ENCODE peak calls at places on chromosome 15, in seven cellular contexts. P, E, A, N, S, M and D are unnamed samples.

GRCh38 chr15:92848852-92849598 is 51.1 kb upstream of the CHD2 start:
- DNase-seq in P (peak; percentile 69), E (no peak), A (no peak), N (peak; percentile 38), S (peak; percentile 43), M (peak; percentile 47), D (no peak)

GRCh38 chr15:25860885-25861866 is 2.0 kb downstream of the ATP10A start:
- DNase-seq in P (no peak), E (no peak), A (no peak), N (no peak), S (no peak), M (no peak), D (no peak)

GRCh38 chr15:79524531-79524930 is 92.4 kb downstream of the MINAR1 start:
- DNase-seq in P (no peak), E (no peak), A (no peak), N (no peak), S (no peak), M (no peak), D (no peak)

GRCh38 chr15:68503791-68504720 is 72.1 kb upstream of the ITGA11 start:
- DNase-seq in P (peak; percentile 66), E (no peak), A (no peak), N (peak; percentile 47), S (no peak), M (no peak), D (no peak)

GRCh38 chr15:26628879-26629529 is 143.9 kb downstream of the GABRB3 start:
- DNase-seq in P (no peak), E (peak; percentile 80), A (peak; percentile 36), N (no peak), S (peak; percentile 86), M (peak; percentile 4), D (no peak)

GRCh38 chr15:93235926-93236781 is 147.1 kb upstream of the RGMA start:
- DNase-seq in P (peak; percentile 84), E (peak; percentile 59), A (peak; percentile 85), N (no peak), S (no peak), M (no peak), D (no peak)

GRCh38 chr15:91926871-91927270 is 73.4 kb downstream of the SLCO3A1 start:
- DNase-seq in P (no peak), E (no peak), A (no peak), N (peak; percentile 66), S (no peak), M (no peak), D (no peak)

GRCh38 chr15:69704229-69704628 is 251.6 kb downstream of the RPLP1 start:
- DNase-seq in P (no peak), E (no peak), A (no peak), N (peak; percentile 37), S (no peak), M (no peak), D (no peak)

GRCh38 chr15:69498282-69498681 is 45.7 kb downstream of the RPLP1 start:
- DNase-seq in P (no peak), E (no peak), A (no peak), N (no peak), S (no peak), M (no peak), D (no peak)

GRCh38 chr15:23565395-23566069 is at the start of gene MKRN3:
- DNase-seq in P (no peak), E (no peak), A (no peak), N (peak; percentile 59), S (peak; percentile 83), M (peak; percentile 78), D (no peak)

GRCh38 chr15:62739082-62739481 is 303.5 kb upstream of the TPM1 start:
- DNase-seq in P (no peak), E (no peak), A (no peak), N (peak; percentile 72), S (no peak), M (peak; percentile 26), D (no peak)

GRCh38 chr15:82556315-82557035 is 16.2 kb upstream of the RPS17 start:
- DNase-seq in P (no peak), E (no peak), A (no peak), N (no peak), S (no peak), M (no peak), D (no peak)

GRCh38 chr15:69755571-69756310 is 303.1 kb downstream of the RPLP1 start:
- DNase-seq in P (no peak), E (peak; percentile 65), A (no peak), N (peak; percentile 58), S (no peak), M (no peak), D (peak; percentile 85)

GRCh38 chr15:66251790-66252355 is 1.7 kb downstream of the MEGF11 start:
- DNase-seq in P (no peak), E (no peak), A (no peak), N (no peak), S (no peak), M (no peak), D (no peak)

GRCh38 chr15:39479916-39480315 is 101.0 kb upstream of the THBS1 start:
- DNase-seq in P (no peak), E (no peak), A (no peak), N (peak; percentile 69), S (no peak), M (no peak), D (no peak)

GRCh38 chr15:80850941-80851451 is 71.8 kb downstream of the CEMIP start:
- DNase-seq in P (no peak), E (no peak), A (no peak), N (no peak), S (no peak), M (no peak), D (peak; percentile 95)

GRCh38 chr15:49145651-49146609 is 9.5 kb downstream of the COPS2 start:
- DNase-seq in P (no peak), E (no peak), A (no peak), N (peak; percentile 85), S (no peak), M (peak; percentile 63), D (no peak)

GRCh38 chr15:36808401-36809160 is 229.2 kb downstream of the CDIN1 start:
- DNase-seq in P (no peak), E (no peak), A (no peak), N (no peak), S (no peak), M (no peak), D (no peak)

GRCh38 chr15:48577495-48577894 is 68.0 kb downstream of the FBN1 start:
- DNase-seq in P (no peak), E (no peak), A (no peak), N (peak; percentile 77), S (no peak), M (no peak), D (no peak)

GRCh38 chr15:98899266-98900021 is 108.1 kb downstream of the PGPEP1L start:
- DNase-seq in P (no peak), E (no peak), A (no peak), N (no peak), S (no peak), M (no peak), D (no peak)

GRCh38 chr15:68821190-68821897 is 649 bp upstream of the ANP32A start:
- DNase-seq in P (peak; percentile 88), E (no peak), A (no peak), N (no peak), S (peak; percentile 84), M (no peak), D (no peak)

DNA sequence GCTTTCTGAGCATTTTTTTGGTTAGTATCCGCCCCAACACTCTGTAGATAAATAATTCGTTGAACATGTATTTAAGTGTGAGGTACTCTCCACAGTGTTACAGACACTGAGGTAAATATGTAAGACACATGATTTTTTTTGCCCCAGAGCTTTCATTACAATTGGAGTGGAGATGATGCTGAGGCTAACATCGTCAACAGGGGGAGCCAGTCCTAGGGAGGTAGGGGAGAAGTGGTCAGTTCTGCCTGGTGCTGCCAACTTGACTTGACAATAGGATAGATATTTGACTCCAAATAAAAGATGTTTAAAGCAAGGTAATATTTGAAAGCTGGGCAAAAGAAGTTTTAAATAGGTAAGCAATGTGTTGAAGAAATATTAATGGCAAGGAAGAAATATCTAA is 295.7 kb downstream of the UNC13C start:
- DNase-seq in P (no peak), E (no peak), A (no peak), N (no peak), S (no peak), M (no peak), D (no peak)
- TF ChIP-seq CTCF in P (no peak), E (no peak), A (no peak), N (no peak), S (no peak), M (no peak), D (peak; percentile 69)

GRCh38 chr15:89814112-89814742 is 425 bp downstream of the ANPEP start:
- DNase-seq in P (no peak), E (peak; percentile 53), A (no peak), N (no peak), S (no peak), M (no peak), D (no peak)

GRCh38 chr15:89812847-89813320 is 1.8 kb downstream of the ANPEP start:
- DNase-seq in P (no peak), E (peak; percentile 46), A (no peak), N (no peak), S (no peak), M (no peak), D (no peak)

GRCh38 chr15:89812126-89812846 is 2.4 kb downstream of the ANPEP start:
- DNase-seq in P (peak; percentile 95), E (peak; percentile 83), A (peak; percentile 66), N (peak; percentile 74), S (no peak), M (no peak), D (no peak)

GRCh38 chr15:89815769-89816168 is 1.1 kb upstream of the ANPEP start:
- DNase-seq in P (no peak), E (no peak), A (no peak), N (no peak), S (no peak), M (no peak), D (no peak)

DNA sequence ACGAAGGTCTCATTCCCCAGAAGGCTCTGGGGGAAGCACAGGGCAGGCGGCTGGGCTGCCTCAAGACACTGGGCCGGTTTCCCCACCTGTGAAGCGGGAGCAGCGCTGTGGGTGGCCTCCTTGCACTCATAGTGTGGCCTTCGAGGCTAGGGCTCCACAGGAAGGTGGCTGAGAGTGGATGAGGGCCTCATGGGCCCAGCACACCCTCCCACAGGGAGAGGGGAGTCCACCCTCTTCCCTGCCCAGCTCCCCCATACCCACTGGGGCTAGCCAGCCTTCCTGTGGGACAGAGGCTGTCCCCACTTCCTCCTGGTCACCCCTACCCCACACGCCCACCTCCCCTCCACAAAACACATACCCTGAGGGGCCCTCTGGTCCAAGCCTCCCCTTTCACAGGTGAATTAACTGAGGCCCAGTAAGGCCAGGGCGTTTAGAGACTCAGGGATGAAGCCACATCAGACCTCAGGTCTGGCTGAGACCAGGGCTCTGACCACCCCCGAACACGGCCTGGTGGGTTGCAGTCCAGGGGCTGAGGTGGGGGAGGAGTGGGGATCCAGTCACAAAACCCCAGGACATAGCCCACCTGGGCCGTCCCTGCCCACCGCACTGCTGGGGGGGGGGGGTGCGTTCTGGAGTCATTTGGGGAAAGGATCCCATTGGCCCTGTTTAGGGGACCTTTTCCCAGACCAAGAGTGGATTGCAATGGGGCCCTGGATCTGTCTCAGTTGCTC is 1.1 kb downstream of the ANPEP start:
- DNase-seq in P (no peak), E (peak; percentile 51), A (no peak), N (no peak), S (no peak), M (no peak), D (no peak)
- H3K4me3 ChIP-seq in P (peak overlapping the region; percentile 56), E (no peak overlapping the region), A (peak overlapping the region; percentile 60), N (peak overlapping the region; percentile 95), S (no peak overlapping the region), M (peak overlapping the region; percentile 87), D (peak overlapping the region; percentile 94)

GRCh38 chr15:88256261-88257230 is at the start of gene NTRK3:
- DNase-seq in P (no peak), E (no peak), A (no peak), N (no peak), S (no peak), M (no peak), D (no peak)
- TF ChIP-seq CTCF in P (no peak), E (no peak), A (no peak), N (no peak), S (no peak), M (no peak), D (no peak)

GRCh38 chr15:45665261-45665660 is 30.4 kb downstream of the SQOR start:
- DNase-seq in P (no peak), E (no peak), A (no peak), N (peak; percentile 47), S (no peak), M (no peak), D (no peak)
- H3K4me3 ChIP-seq in P (no peak overlapping the region), E (no peak overlapping the region), A (no peak overlapping the region), N (no peak overlapping the region), S (no peak overlapping the region), M (no peak overlapping the region), D (no peak overlapping the region)